ENCODE peak calls at places on chromosomes 3 and 15, in five cellular contexts. Q, O, H, K and S are unnamed samples. For H3K9me3, the result is how much of the 10 kb centered on the place peaks cover.

GRCh38 chr3:139627759-139628158 is 50.0 kb downstream of the NMNAT3 start:
- DNase-seq in Q (no peak), O (no peak), H (peak), K (no peak), S (no peak)

GRCh38 chr15:62756995-62757360 is 285.6 kb upstream of the TPM1 start:
- DNase-seq in Q (no peak), O (no peak), H (no peak), K (no peak), S (no peak)

GRCh38 chr15:96578393-96578792 is 247.9 kb downstream of the NR2F2 start:
- DNase-seq in Q (no peak), O (no peak), H (no peak), K (no peak), S (no peak)

GRCh38 chr15:85019815-85020590 is 38.3 kb downstream of the PDE8A start:
- DNase-seq in Q (no peak), O (no peak), H (peak), K (no peak), S (no peak)

GRCh38 chr3:133393691-133394474 is 6.0 kb upstream of the BFSP2 start:
- DNase-seq in Q (no peak), O (no peak), H (no peak), K (no peak), S (no peak)

GRCh38 chr3:128895843-128896365 is 16.5 kb downstream of the ACAD9 start:
- DNase-seq in Q (no peak), O (no peak), H (no peak), K (no peak), S (no peak)

GRCh38 chr3:127022849-127023248 is 39.9 kb downstream of the PLXNA1 start:
- DNase-seq in Q (no peak), O (no peak), H (no peak), K (no peak), S (no peak)

GRCh38 chr3:32685604-32686185 is 707 bp downstream of the CNOT10 start:
- DNase-seq in Q (no peak), O (no peak), H (peak), K (no peak), S (no peak)

GRCh38 chr15:69093127-69093526 is 67.3 kb upstream of the GLCE start:
- DNase-seq in Q (no peak), O (no peak), H (peak), K (no peak), S (no peak)

GRCh38 chr3:97721446-97721845 is 43.1 kb upstream of the ARL6 start:
- DNase-seq in Q (no peak), O (no peak), H (no peak), K (no peak), S (no peak)

GRCh38 chr3:35708394-35708793 is 69.1 kb downstream of the ARPP21 start:
- DNase-seq in Q (no peak), O (no peak), H (no peak), K (no peak), S (no peak)

GRCh38 chr15:78195735-78196201 is 38.6 kb downstream of the ACSBG1 start:
- DNase-seq in Q (peak), O (peak), H (peak), K (no peak), S (peak)

GRCh38 chr3:116444099-116444700 is 1.1 kb downstream of the LSAMP start:
- DNase-seq in Q (no peak), O (no peak), H (no peak), K (no peak), S (no peak)

GRCh38 chr3:184748219-184749135 is 36.6 kb upstream of the MAGEF1 start:
- DNase-seq in Q (no peak), O (no peak), H (peak), K (no peak), S (no peak)

GRCh38 chr3:75042941-75043340 is 428.5 kb upstream of the CNTN3 start:
- DNase-seq in Q (no peak), O (no peak), H (no peak), K (no peak), S (no peak)

GRCh38 chr15:91956026-91956723 is 102.7 kb downstream of the SLCO3A1 start:
- DNase-seq in Q (no peak), O (no peak), H (no peak), K (no peak), S (no peak)

GRCh38 chr3:45180899-45181298 is 34.7 kb upstream of the CDCP1 start:
- DNase-seq in Q (no peak), O (no peak), H (no peak), K (no peak), S (no peak)

GRCh38 chr3:187976361-187976900 is 177.5 kb upstream of the LPP start:
- DNase-seq in Q (no peak), O (no peak), H (no peak), K (no peak), S (no peak)

GRCh38 chr3:122421101-122421500 is 5.2 kb upstream of the WDR5B start:
- DNase-seq in Q (no peak), O (no peak), H (no peak), K (no peak), S (no peak)

GRCh38 chr3:29649815-29650547 is 369.1 kb downstream of the RBMS3 start:
- DNase-seq in Q (peak), O (no peak), H (peak), K (no peak), S (peak)

GRCh38 chr15:73550190-73550589 is 83.0 kb downstream of the NPTN start:
- DNase-seq in Q (no peak), O (no peak), H (no peak), K (no peak), S (no peak)

GRCh38 chr3:107432013-107432515 is 54.8 kb downstream of the CCDC54 start:
- DNase-seq in Q (peak), O (no peak), H (peak), K (no peak), S (peak)

GRCh38 chr3:101849714-101850326 is 506 bp downstream of the NFKBIZ start:
- DNase-seq in Q (peak), O (peak), H (peak), K (no peak), S (peak)

GRCh38 chr3:13839253-13839652 is 40.6 kb downstream of the WNT7A start:
- DNase-seq in Q (no peak), O (no peak), H (peak), K (no peak), S (no peak)

GRCh38 chr3:179929091-179929529 is 107.6 kb downstream of the PEX5L start:
- DNase-seq in Q (peak), O (peak), H (peak), K (peak), S (peak)

GRCh38 chr15:89815769-89816168 is 1.1 kb upstream of the ANPEP start:
- DNase-seq in Q (no peak), O (no peak), H (no peak), K (no peak), S (no peak)

GRCh38 chr15:61062268-61062667 is 166.8 kb downstream of the RORA start:
- DNase-seq in Q (no peak), O (no peak), H (no peak), K (no peak), S (no peak)

GRCh38 chr3:194139085-194139976 is 3.4 kb downstream of the HES1 start:
- DNase-seq in Q (no peak), O (no peak), H (peak), K (no peak), S (peak)

GRCh38 chr3:125166581-125166980 is 46.0 kb downstream of the SLC12A8 start:
- DNase-seq in Q (no peak), O (no peak), H (no peak), K (no peak), S (no peak)

GRCh38 chr3:143771258-143771657 is 77.0 kb downstream of the SLC9A9 start:
- DNase-seq in Q (no peak), O (no peak), H (no peak), K (no peak), S (no peak)

GRCh38 chr3:112143689-112144088 is 10.6 kb upstream of the GCSAM start:
- DNase-seq in Q (no peak), O (no peak), H (no peak), K (no peak), S (no peak)

GRCh38 chr3:49616491-49616941 is 57.6 kb upstream of the APEH start:
- DNase-seq in Q (no peak), O (no peak), H (no peak), K (no peak), S (no peak)

GRCh38 chr3:98333989-98334606 is 19.6 kb upstream of the OR5K4 start:
- DNase-seq in Q (no peak), O (no peak), H (no peak), K (no peak), S (no peak)

DNA sequence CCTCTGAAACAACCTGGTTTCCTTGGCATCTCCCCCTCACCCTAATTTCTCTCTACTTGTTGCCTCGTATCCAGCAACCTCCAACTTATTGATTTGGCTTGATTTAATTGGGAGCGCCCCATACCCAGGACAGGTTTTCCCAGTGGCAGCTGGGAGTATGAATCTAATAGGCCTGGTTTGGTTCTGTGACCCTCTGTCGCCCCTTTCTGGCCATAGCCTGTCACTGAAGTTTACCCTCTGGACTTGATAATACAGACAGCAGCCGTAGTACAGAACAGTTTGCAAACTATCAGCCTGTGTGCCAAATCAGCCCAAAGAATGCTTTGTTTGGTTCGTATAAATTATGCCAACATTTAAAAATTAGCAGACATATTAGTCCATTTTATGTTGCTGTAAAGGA is 525.1 kb upstream of the GOLIM4 start:
- DNase-seq in Q (peak), O (no peak), H (peak), K (no peak), S (no peak)
- TF ChIP-seq CTCF in Q (peak), O (no peak), H (peak), K (peak), S (no peak)

GRCh38 chr15:32028921-32029320 is 1.4 kb upstream of the CHRNA7 start:
- DNase-seq in Q (no peak), O (no peak), H (no peak), K (no peak), S (no peak)

GRCh38 chr15:32033186-32033890 is 3.0 kb downstream of the CHRNA7 start:
- DNase-seq in Q (peak), O (no peak), H (no peak), K (no peak), S (no peak)

GRCh38 chr15:32029409-32029861 is 880 bp upstream of the CHRNA7 start:
- DNase-seq in Q (peak), O (no peak), H (no peak), K (no peak), S (no peak)

GRCh38 chr15:32029862-32030781 is at the start of gene CHRNA7:
- DNase-seq in Q (peak), O (no peak), H (peak), K (no peak), S (peak)

GRCh38 chr15:32030795-32031194 is 480 bp downstream of the CHRNA7 start:
- DNase-seq in Q (no peak), O (no peak), H (no peak), K (no peak), S (no peak)
- H3K27ac ChIP-seq in Q (peak), O (no peak), H (no peak), K (no peak), S (no peak)

DNA sequence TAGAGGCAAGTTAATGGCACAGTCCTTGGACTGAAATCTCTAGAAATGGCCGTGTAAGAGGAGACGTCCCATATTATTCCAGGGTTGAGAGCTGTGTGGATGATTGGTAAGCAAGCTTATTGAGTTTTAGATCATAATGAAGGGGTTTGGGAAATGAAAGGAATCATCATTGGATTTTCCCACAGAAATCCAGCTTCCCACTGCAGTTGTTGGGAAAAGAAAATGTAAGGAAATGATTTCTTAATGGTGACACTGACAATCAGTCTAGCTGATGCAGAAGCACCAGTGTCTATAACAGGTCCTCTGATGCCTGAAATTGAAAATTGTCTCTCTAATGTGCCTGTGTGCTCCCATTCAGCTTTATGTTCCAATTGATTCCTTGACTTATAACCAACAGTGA is 728.6 kb downstream of the GRM7 start:
- DNase-seq in Q (no peak), O (no peak), H (no peak), K (no peak), S (no peak)
- H3K9me3 ChIP-seq in Q (under half), O (under half), H (under half), K (under half), S (under half)

GRCh38 chr3:17585561-17586325 is 156.7 kb downstream of the TBC1D5 start:
- DNase-seq in Q (no peak), O (no peak), H (no peak), K (no peak), S (no peak)

GRCh38 chr3:17588422-17588821 is 154.0 kb downstream of the TBC1D5 start:
- DNase-seq in Q (no peak), O (no peak), H (no peak), K (no peak), S (no peak)

GRCh38 chr3:17584066-17584465 is 158.4 kb downstream of the TBC1D5 start:
- DNase-seq in Q (no peak), O (no peak), H (no peak), K (no peak), S (no peak)

GRCh38 chr3:17590465-17590864 is 152.0 kb downstream of the TBC1D5 start:
- DNase-seq in Q (no peak), O (no peak), H (no peak), K (no peak), S (no peak)

GRCh38 chr3:17589888-17590287 is 152.5 kb downstream of the TBC1D5 start:
- DNase-seq in Q (no peak), O (no peak), H (no peak), K (no peak), S (no peak)
- TF ChIP-seq CTCF in Q (no peak), O (no peak), H (no peak), K (no peak), S (no peak)

GRCh38 chr15:75228787-75229186 is 27.1 kb downstream of the C15orf39 start:
- DNase-seq in Q (no peak), O (no peak), H (no peak), K (no peak), S (peak)
- H3K27ac ChIP-seq in Q (no peak), O (no peak), H (no peak), K (no peak), S (no peak)

GRCh38 chr3:43013256-43013655 is 34.1 kb downstream of the GASK1A start:
- DNase-seq in Q (no peak), O (no peak), H (no peak), K (no peak), S (no peak)
- H3K9me3 ChIP-seq in Q (under half), O (half or more), H (under half), K (under half), S (under half)

GRCh38 chr3:154904328-154904727 is 175.8 kb upstream of the MME start:
- DNase-seq in Q (no peak), O (no peak), H (peak), K (no peak), S (no peak)
- TF ChIP-seq CTCF in Q (peak), O (no peak), H (peak), K (peak), S (no peak)

DNA sequence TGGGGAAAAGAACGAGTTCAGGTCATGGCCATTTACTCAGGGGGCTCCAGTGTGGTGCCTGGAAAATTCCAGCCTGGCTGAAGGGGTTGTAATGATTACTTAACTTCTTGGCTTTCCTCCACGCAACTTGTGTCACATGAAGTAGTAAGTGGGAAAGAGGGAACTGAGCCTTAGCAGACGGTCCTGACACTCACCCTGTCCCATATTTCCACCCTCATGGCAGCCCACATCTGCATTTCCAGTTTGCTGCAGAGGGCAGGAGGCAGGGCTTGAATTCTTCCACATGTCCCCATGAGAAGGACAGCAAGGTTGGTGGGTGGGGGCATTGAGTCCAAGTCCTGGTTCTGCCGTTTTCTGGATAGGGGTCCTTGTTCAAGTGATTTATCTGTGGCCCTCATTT is 7.8 kb upstream of the CAMP start:
- DNase-seq in Q (peak), O (no peak), H (no peak), K (no peak), S (peak)
- H3K27ac ChIP-seq in Q (peak), O (no peak), H (no peak), K (no peak), S (peak)

GRCh38 chr3:1892459-1892858 is 206.2 kb upstream of the CNTN4 start:
- DNase-seq in Q (no peak), O (no peak), H (no peak), K (no peak), S (no peak)
- H3K9me3 ChIP-seq in Q (under half), O (under half), H (under half), K (under half), S (under half)

DNA sequence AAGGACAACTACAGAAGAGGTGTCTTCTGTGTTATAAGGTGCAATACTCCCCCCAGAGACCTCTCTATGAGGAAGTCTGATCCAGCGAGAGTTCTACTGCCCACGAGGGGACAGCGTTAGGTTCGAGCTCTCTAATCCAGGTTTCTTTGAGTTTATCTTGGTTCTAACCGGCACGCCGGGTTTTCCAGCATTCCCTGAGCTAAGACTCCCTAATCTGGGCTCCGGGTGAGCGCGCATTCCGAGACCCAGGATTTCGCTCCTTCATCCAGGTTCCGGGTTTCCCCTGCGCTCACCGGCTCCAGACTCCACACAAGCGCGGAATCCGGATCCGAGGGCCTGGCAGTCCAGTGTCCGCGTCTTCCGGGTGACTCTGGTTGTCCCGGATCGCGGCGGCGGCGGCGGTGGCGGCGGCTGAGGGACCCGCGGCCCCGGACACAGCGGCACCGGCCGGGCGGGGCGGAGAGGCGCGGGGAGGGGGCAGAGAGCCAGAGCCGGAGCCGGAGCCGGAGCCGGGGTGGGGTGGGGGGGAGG is at the start of gene ZNF609:
- DNase-seq in Q (peak), O (peak), H (peak), K (peak), S (peak)
- TF ChIP-seq CTCF in Q (no peak), O (no peak), H (no peak), K (no peak), S (no peak)